ENCODE peak calls at places on chromosomes 11 and 22, in nine cellular contexts. N is lower leg skin; W is endothelial cell; B is CD8-positive, alpha-beta T cell; D is ascending aorta; F is lower lobe of right lung; T is IMR-90; J is choroid plexus epithelial cell; Z is neural crest cell. P is an unnamed sample.
A peak's percentile ranks its signal among the peaks of the same experiment; 100 is the strongest.

GRCh38 chr11:69116671-69117070 is 39.1 kb upstream of the SMIM38 start:
- DNase-seq in N (no peak), W (no peak), B (no peak), D (no peak), F (peak; percentile 37), T (no peak), J (no peak), Z (no peak), P (no peak)

GRCh38 chr11:28142724-28143123 is 34.5 kb downstream of the METTL15 start:
- DNase-seq in N (no peak), W (no peak), B (no peak), D (no peak), F (no peak), T (no peak), J (no peak), Z (no peak), P (no peak)

GRCh38 chr11:20647976-20648565 is 21.3 kb upstream of the NELL1 start:
- DNase-seq in N (peak; percentile 50), W (peak; percentile 70), B (peak; percentile 39), D (no peak), F (no peak), T (peak; percentile 33), J (peak; percentile 61), Z (peak; percentile 71), P (no peak)

GRCh38 chr11:86511086-86511551 is 136.4 kb downstream of the CCDC81 start:
- DNase-seq in N (no peak), W (no peak), B (no peak), D (no peak), F (no peak), T (peak; percentile 79), J (peak; percentile 83), Z (no peak), P (no peak)

GRCh38 chr11:119618208-119618909 is 110.6 kb downstream of the NECTIN1 start:
- DNase-seq in N (peak; percentile 89), W (no peak), B (no peak), D (no peak), F (peak; percentile 68), T (no peak), J (no peak), Z (no peak), P (no peak)

GRCh38 chr11:61487342-61488025 is 21.1 kb upstream of the LRRC10B start:
- DNase-seq in N (no peak), W (no peak), B (no peak), D (no peak), F (no peak), T (no peak), J (no peak), Z (no peak), P (no peak)

GRCh38 chr11:1574256-1575242 is 2.5 kb upstream of the DUSP8 start:
- DNase-seq in N (no peak), W (peak; percentile 58), B (peak; percentile 64), D (peak; percentile 76), F (no peak), T (peak; percentile 23), J (peak; percentile 44), Z (peak; percentile 57), P (no peak)

GRCh38 chr11:47295385-47295784 is 25.5 kb downstream of the MADD start:
- DNase-seq in N (peak; percentile 48), W (no peak), B (no peak), D (no peak), F (no peak), T (no peak), J (no peak), Z (no peak), P (no peak)

GRCh38 chr11:95485115-95485900 is 254.3 kb upstream of the SESN3 start:
- DNase-seq in N (no peak), W (no peak), B (no peak), D (no peak), F (no peak), T (no peak), J (peak; percentile 11), Z (no peak), P (no peak)

GRCh38 chr11:47333526-47333845 is 19.0 kb downstream of the MYBPC3 start:
- DNase-seq in N (no peak), W (no peak), B (no peak), D (no peak), F (no peak), T (no peak), J (no peak), Z (no peak), P (no peak)

GRCh38 chr11:86565787-86566186 is 106.6 kb downstream of the ME3 start:
- DNase-seq in N (no peak), W (no peak), B (no peak), D (no peak), F (no peak), T (no peak), J (no peak), Z (no peak), P (no peak)

GRCh38 chr11:118290923-118291322 is 13.6 kb upstream of the CD3E start:
- DNase-seq in N (no peak), W (peak; percentile 45), B (peak; percentile 37), D (peak; percentile 64), F (no peak), T (no peak), J (peak; percentile 11), Z (no peak), P (no peak)

GRCh38 chr22:36328635-36329216 is 59.0 kb downstream of the MYH9 start:
- DNase-seq in N (peak; percentile 89), W (no peak), B (peak; percentile 52), D (peak; percentile 92), F (no peak), T (peak; percentile 96), J (peak; percentile 92), Z (no peak), P (no peak)

GRCh38 chr22:32698926-32699619 is 102.4 kb upstream of the TIMP3 start:
- DNase-seq in N (no peak), W (no peak), B (no peak), D (no peak), F (no peak), T (no peak), J (no peak), Z (no peak), P (no peak)

GRCh38 chr22:31652911-31653684 is 8.9 kb downstream of the PISD start:
- DNase-seq in N (no peak), W (no peak), B (no peak), D (no peak), F (no peak), T (no peak), J (no peak), Z (no peak), P (no peak)

GRCh38 chr11:97118756-97119155 is 728.9 kb downstream of the JRKL start:
- DNase-seq in N (no peak), W (no peak), B (no peak), D (no peak), F (no peak), T (no peak), J (no peak), Z (no peak), P (no peak)

GRCh38 chr11:8055111-8055835 is 25.7 kb upstream of the TUB start:
- DNase-seq in N (peak; percentile 68), W (no peak), B (no peak), D (peak; percentile 39), F (no peak), T (no peak), J (peak; percentile 9), Z (no peak), P (no peak)
- TF ChIP-seq CTCF in N (no peak), W (peak; percentile 27), B (no peak), D (no peak), F (no peak), T (peak; percentile 11), J (peak; percentile 34), Z (peak; percentile 25), P (no peak)

GRCh38 chr11:64251986-64252837 is 882 bp downstream of the PLCB3 start:
- DNase-seq in N (peak; percentile 92), W (peak; percentile 38), B (peak; percentile 29), D (no peak), F (peak; percentile 76), T (no peak), J (no peak), Z (no peak), P (no peak)
- TF ChIP-seq CTCF in N (no peak), W (no peak), B (peak; percentile 3), D (peak; percentile 40), F (no peak), T (peak; percentile 35), J (peak; percentile 39), Z (peak; percentile 25), P (no peak)

DNA sequence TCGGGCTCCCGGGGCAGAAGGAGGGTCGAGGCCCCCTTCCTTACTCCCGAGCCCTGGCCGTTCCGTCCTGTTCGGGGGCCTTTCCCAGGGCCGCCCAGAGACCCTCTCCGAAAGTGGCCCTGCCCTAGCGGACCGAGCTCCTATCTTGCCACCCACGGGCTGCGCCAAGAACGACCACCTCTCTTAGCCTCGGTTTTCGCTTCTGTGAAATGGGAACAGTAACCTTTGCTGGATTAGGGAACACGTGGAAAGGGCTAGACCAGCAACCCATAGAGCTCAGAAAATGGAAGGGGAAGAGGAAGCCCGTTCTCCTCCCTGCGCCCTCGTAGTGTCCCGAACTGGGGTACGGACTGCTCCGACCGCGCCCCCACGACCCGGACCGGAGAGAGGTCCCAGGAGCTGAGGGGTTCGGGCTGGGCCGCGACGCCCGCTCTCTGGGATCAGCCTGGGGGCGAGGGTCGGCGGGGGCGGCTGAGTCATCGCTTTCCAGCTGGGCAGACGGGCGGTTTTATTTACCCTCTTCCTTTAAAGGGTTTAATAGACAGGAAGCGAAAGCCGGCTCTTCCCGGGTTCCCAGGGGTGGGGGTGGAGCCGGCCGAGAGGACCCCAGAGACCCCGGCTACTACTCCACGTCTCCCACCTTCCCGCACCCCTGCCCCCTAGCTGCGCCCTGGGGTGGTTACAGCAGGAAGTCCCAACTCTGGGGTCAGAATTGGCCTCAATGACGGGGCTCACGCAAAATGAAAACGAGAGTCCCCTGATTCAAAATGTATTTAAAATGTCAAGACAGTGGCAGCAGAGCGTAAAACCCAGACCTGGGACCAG is 872 bp upstream of the PHLDA2 start:
- DNase-seq in N (no peak), W (peak; percentile 38), B (no peak), D (no peak), F (peak; percentile 68), T (peak; percentile 61), J (peak; percentile 61), Z (no peak), P (peak; percentile 60)
- TF ChIP-seq CTCF in N (no peak), W (no peak), B (peak; percentile 46), D (no peak), F (no peak), T (peak; percentile 29), J (peak; percentile 54), Z (no peak), P (no peak)

GRCh38 chr11:30585067-30585891 is 874 bp downstream of the MPPED2 start:
- DNase-seq in N (peak; percentile 88), W (peak; percentile 46), B (no peak), D (peak; percentile 74), F (peak; percentile 42), T (no peak), J (no peak), Z (peak; percentile 50), P (no peak)

GRCh38 chr11:30581646-30582045 is 4.5 kb downstream of the MPPED2 start:
- DNase-seq in N (no peak), W (no peak), B (no peak), D (no peak), F (no peak), T (no peak), J (no peak), Z (no peak), P (no peak)

GRCh38 chr11:30585892-30586250 is 282 bp downstream of the MPPED2 start:
- DNase-seq in N (peak; percentile 86), W (peak; percentile 63), B (no peak), D (peak; percentile 67), F (peak; percentile 32), T (no peak), J (no peak), Z (no peak), P (no peak)

GRCh38 chr11:30583505-30584280 is 2.5 kb downstream of the MPPED2 start:
- DNase-seq in N (peak; percentile 84), W (peak; percentile 8), B (no peak), D (peak; percentile 79), F (peak; percentile 37), T (no peak), J (no peak), Z (no peak), P (no peak)

GRCh38 chr11:30586251-30587144 is at the start of gene MPPED2:
- DNase-seq in N (peak; percentile 90), W (peak; percentile 73), B (peak; percentile 17), D (peak; percentile 73), F (peak; percentile 47), T (no peak), J (peak; percentile 10), Z (peak; percentile 71), P (no peak)
- TF ChIP-seq CTCF in N (no peak), W (peak; percentile 74), B (no peak), D (peak; percentile 62), F (peak; percentile 35), T (no peak), J (no peak), Z (peak; percentile 67), P (no peak)

P was measured in omental fat pad.